ENCODE peak calls at places on chromosomes 7 and 10, in seven cellular contexts. C is A549, P is body of pancreas, Z is HepG2, Y is gastrocnemius medialis, U is right lobe of liver, N is heart left ventricle. K is an unnamed sample.

GRCh38 chr10:18204050-18204449 is 63.8 kb downstream of the CACNB2 start:
- ATAC-seq in P (peak; percentile 77), C (no peak), Z (no peak), Y (no peak), N (no peak), U (no peak), K (no peak)

GRCh38 chr10:98885380-98885779 is 350.3 kb downstream of the HPSE2 start:
- ATAC-seq in Y (no peak), N (no peak), P (no peak), Z (no peak), C (no peak), U (no peak), K (no peak)

GRCh38 chr10:23686722-23687121 is 247.8 kb downstream of the OTUD1 start:
- ATAC-seq in C (no peak), Y (no peak), Z (peak; percentile 68), P (no peak), N (no peak), U (no peak), K (no peak)

GRCh38 chr7:69753981-69754380 is 155.7 kb downstream of the AUTS2 start:
- ATAC-seq in U (no peak), C (no peak), N (no peak), Y (no peak), Z (no peak), P (no peak), K (no peak)

GRCh38 chr10:33046792-33047191 is 88.8 kb upstream of the ITGB1 start:
- ATAC-seq in Y (no peak), N (no peak), P (no peak), C (no peak), U (no peak), Z (no peak), K (no peak)

GRCh38 chr7:29193316-29194205 is 1.0 kb upstream of the CHN2 start:
- ATAC-seq in C (no peak), Y (no peak), Z (peak; percentile 25), P (no peak), U (peak; percentile 25), N (peak; percentile 40), K (no peak)

GRCh38 chr7:83934118-83934734 is 260.4 kb downstream of the SEMA3A start:
- ATAC-seq in Y (no peak), C (no peak), N (no peak), U (no peak), Z (no peak), P (no peak), K (no peak)

GRCh38 chr10:26334232-26334931 is 103.8 kb upstream of the APBB1IP start:
- ATAC-seq in Y (no peak), Z (no peak), C (no peak), U (no peak), N (no peak), P (no peak), K (no peak)

GRCh38 chr10:31467791-31468535 is 148.9 kb downstream of the ZEB1 start:
- ATAC-seq in Z (peak; percentile 97), P (peak; percentile 48), N (peak; percentile 78), C (no peak), U (peak; percentile 91), Y (peak; percentile 74), K (no peak)

GRCh38 chr7:47318395-47319182 is 263.3 kb downstream of the TNS3 start:
- ATAC-seq in P (no peak), U (no peak), Y (peak; percentile 28), Z (no peak), C (no peak), N (no peak), K (no peak)

GRCh38 chr7:74365320-74366022 is 76.3 kb downstream of the CLIP2 start:
- ATAC-seq in P (peak; percentile 42), Z (peak; percentile 99), C (peak; percentile 82), U (peak; percentile 78), Y (peak; percentile 44), N (peak; percentile 96), K (peak; percentile 89)

GRCh38 chr10:43333653-43334052 is 37.8 kb upstream of the FXYD4 start:
- ATAC-seq in P (no peak), Y (no peak), N (no peak), U (no peak), Z (no peak), C (no peak), K (no peak)

GRCh38 chr7:142455392-142455791 is 197.5 kb upstream of the PRSS58 start:
- ATAC-seq in N (no peak), Y (no peak), C (no peak), U (no peak), P (no peak), Z (no peak), K (no peak)

GRCh38 chr7:14368285-14368684 is 378.8 kb upstream of the ETV1 start:
- ATAC-seq in N (no peak), C (no peak), P (no peak), U (no peak), Y (no peak), Z (no peak), K (no peak)

GRCh38 chr7:90692396-90692795 is 96.3 kb downstream of the CDK14 start:
- ATAC-seq in Y (no peak), P (no peak), U (no peak), Z (no peak), N (no peak), C (no peak), K (no peak)

GRCh38 chr7:6234384-6234783 is 38.0 kb downstream of the CYTH3 start:
- ATAC-seq in Z (no peak), N (no peak), C (no peak), U (no peak), Y (no peak), P (no peak), K (no peak)

GRCh38 chr10:26879744-26880143 is 19.0 kb upstream of the ABI1 start:
- ATAC-seq in C (no peak), P (peak; percentile 85), Y (no peak), U (no peak), Z (no peak), N (peak; percentile 85), K (no peak)

GRCh38 chr10:75466016-75466415 is 34.6 kb downstream of the LRMDA start:
- ATAC-seq in Z (no peak), P (no peak), N (no peak), U (no peak), C (no peak), Y (no peak), K (no peak)

GRCh38 chr7:4613855-4614548 is 68.1 kb upstream of the FOXK1 start:
- ATAC-seq in U (no peak), Y (peak; percentile 85), P (no peak), N (peak; percentile 49), Z (peak; percentile 45), C (no peak), K (peak; percentile 23)

GRCh38 chr10:320787-321186 is 185.5 kb downstream of the ZMYND11 start:
- ATAC-seq in P (no peak), C (no peak), N (no peak), Z (no peak), U (no peak), Y (no peak), K (no peak)

GRCh38 chr7:22418251-22419046 is 61.5 kb upstream of the RAPGEF5 start:
- ATAC-seq in N (no peak), C (no peak), U (no peak), P (no peak), Z (no peak), Y (no peak), K (no peak)
- H3K4me3 ChIP-seq in N (no peak overlapping the region), C (no peak overlapping the region), U (no peak overlapping the region), P (no peak overlapping the region), Z (no peak overlapping the region), Y (no peak overlapping the region), K (no peak overlapping the region)

DNA sequence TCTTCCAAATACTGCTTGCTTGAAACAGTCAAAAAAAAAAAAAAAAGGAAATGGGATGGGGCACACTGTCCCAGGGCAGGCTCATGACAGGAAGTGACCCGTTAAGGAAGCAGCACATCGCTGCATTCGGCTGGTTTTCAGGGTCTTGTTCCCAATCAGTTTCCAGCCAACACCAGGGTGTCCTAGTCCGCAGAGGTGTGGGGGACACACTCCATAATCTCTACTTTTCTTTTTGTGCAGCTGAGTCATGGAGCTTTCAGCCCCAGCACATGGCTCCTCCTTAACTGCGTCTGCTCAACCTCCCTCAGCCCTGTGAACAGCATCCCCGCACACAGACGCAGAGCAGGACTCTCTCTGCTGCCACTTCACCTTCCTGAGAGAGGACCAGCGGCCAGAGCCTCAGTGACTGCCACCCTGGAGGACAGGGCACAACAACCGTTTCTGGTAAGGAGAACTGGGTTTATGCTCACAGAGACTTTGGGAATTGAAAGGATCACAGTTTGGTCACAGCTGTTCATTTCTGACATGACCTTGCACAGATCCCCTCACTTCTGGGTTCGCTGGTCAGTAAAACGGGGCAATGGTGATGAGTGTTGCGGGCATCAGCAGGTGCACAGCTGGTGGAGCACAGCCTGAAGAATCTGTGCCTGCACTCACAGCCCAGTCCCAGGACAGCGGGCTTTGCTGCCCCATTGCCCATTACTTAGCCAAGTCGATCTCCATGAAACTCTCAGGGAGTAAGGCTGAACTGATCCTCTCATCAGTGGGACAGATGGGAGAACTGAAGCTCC is at the start of gene GIMAP5:
- ATAC-seq in C (peak; percentile 32), N (peak; percentile 83), Z (no peak), P (peak; percentile 42), Y (no peak), U (peak; percentile 44), K (peak; percentile 47)
- TF ChIP-seq POLR2A in C (no peak), N (no peak), Z (no peak), P (peak; percentile 14), Y (peak; percentile 59), U (peak; percentile 42), K (peak; percentile 15)

GRCh38 chr10:85047979-85048378 is 719.6 kb downstream of the CCSER2 start:
- ATAC-seq in N (no peak), P (no peak), Y (no peak), C (no peak), Z (no peak), U (no peak), K (no peak)
- H3K4me1 ChIP-seq in N (no peaks in the 10 kb centered on the region), P (no peaks in the 10 kb centered on the region), Y (no peaks in the 10 kb centered on the region), C (no peaks in the 10 kb centered on the region), Z (no peaks in the 10 kb centered on the region), U (peaks cover 9% of the 10 kb centered on the region), K (no peaks in the 10 kb centered on the region)

DNA sequence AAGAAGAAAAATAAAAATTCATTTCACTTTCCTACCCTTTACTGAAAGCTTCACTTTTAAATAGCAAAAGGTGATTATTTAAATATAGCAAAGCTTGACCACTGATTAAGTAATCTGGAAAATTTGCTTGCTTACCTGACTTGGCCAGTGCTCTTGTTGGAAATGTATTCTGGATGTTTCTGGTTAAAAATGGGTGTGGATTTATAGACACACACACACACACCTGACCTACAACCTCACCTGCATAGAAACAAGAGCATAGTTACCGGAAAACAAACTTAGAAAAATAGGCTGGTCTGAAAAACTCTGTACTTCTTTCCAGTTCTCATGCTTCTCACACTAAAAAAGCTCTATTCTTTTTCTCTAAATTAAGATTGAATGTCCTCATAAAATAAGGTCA is at the start of gene AGR3:
- ATAC-seq in U (no peak), N (no peak), P (peak; percentile 91), C (no peak), Z (no peak), Y (no peak), K (no peak)
- H3K4me3 ChIP-seq in U (no peak within 1 kb of the TSS), N (no peak within 1 kb of the TSS), P (no peak within 1 kb of the TSS), C (no peak within 1 kb of the TSS), Z (no peak within 1 kb of the TSS), Y (no peak within 1 kb of the TSS), K (no peak within 1 kb of the TSS)

GRCh38 chr7:102914585-102914984 is 1.8 kb downstream of the LRRC17 start:
- ATAC-seq in N (peak; percentile 97), Z (no peak), C (no peak), P (peak; percentile 42), U (peak; percentile 18), Y (peak; percentile 53), K (peak; percentile 83)
- TF ChIP-seq POLR2A in N (no peak), Z (no peak), C (no peak), P (no peak), U (no peak), Y (no peak), K (no peak)